ENCODE peak calls at places on chromosome 19, in nine cellular contexts. I, V, M, H, R, A, L, Z and Q are unnamed samples.

GRCh38 chr19:30167976-30168635 is 204.1 kb upstream of the ZNF536 start:
- DNase-seq in Z (no peak), A (peak; percentile 77), I (no peak), H (no peak), R (no peak), M (no peak), L (no peak), V (no peak), Q (no peak)

GRCh38 chr19:15025237-15025636 is 24.0 kb upstream of the CASP14 start:
- DNase-seq in R (no peak), V (no peak), I (peak; percentile 71), Z (no peak), L (no peak), M (no peak), A (no peak), H (no peak), Q (no peak)

GRCh38 chr19:50478901-50479715 is 2.5 kb upstream of the GARIN5A start:
- DNase-seq in V (no peak), L (no peak), R (peak; percentile 64), M (no peak), A (no peak), I (peak; percentile 47), Z (no peak), H (no peak), Q (no peak)

GRCh38 chr19:38745316-38745715 is 1.0 kb upstream of the CAPN12 start:
- DNase-seq in I (no peak), V (no peak), A (no peak), H (no peak), M (no peak), R (no peak), Z (no peak), L (no peak), Q (no peak)

GRCh38 chr19:54162241-54162805 is 2.8 kb upstream of the LENG1 start:
- DNase-seq in V (peak; percentile 68), M (no peak), A (no peak), L (peak; percentile 65), R (peak; percentile 93), Z (peak; percentile 94), H (peak; percentile 74), I (peak; percentile 86), Q (peak; percentile 39)

GRCh38 chr19:45515807-45516401 is 8.6 kb downstream of the VASP start:
- DNase-seq in Z (peak; percentile 76), L (no peak), R (no peak), H (no peak), V (no peak), I (peak; percentile 44), M (no peak), A (no peak), Q (no peak)

GRCh38 chr19:54462713-54463530 is 656 bp downstream of the LENG9 start:
- DNase-seq in I (peak; percentile 65), A (no peak), H (peak; percentile 50), L (no peak), R (peak; percentile 64), Z (peak; percentile 74), V (peak; percentile 59), M (peak; percentile 59), Q (peak; percentile 88)

GRCh38 chr19:29013325-29013724 is 199.6 kb downstream of the UQCRFS1 start:
- DNase-seq in Z (no peak), H (no peak), R (no peak), A (no peak), M (no peak), I (no peak), V (no peak), L (no peak), Q (no peak)

GRCh38 chr19:21751379-21751778 is 16.0 kb downstream of the ZNF100 start:
- DNase-seq in H (no peak), A (no peak), L (no peak), R (no peak), V (no peak), M (no peak), Z (no peak), I (peak; percentile 29), Q (no peak)

GRCh38 chr19:9308091-9308490 is 1.5 kb downstream of the ZNF699 start:
- DNase-seq in I (no peak), Z (no peak), H (no peak), V (no peak), M (no peak), R (no peak), A (no peak), L (no peak), Q (no peak)

GRCh38 chr19:2270572-2271515 is 11.1 kb downstream of the PEAK3 start:
- DNase-seq in I (peak; percentile 88), M (no peak), H (peak; percentile 61), V (peak; percentile 52), R (peak; percentile 56), A (no peak), L (no peak), Z (peak; percentile 77), Q (peak; percentile 93)

GRCh38 chr19:2268861-2269243 is 12.6 kb upstream of the JSRP1 start:
- DNase-seq in A (no peak), M (no peak), I (no peak), Z (no peak), V (no peak), H (no peak), R (no peak), L (no peak), Q (peak; percentile 69)

GRCh38 chr19:2269244-2270156 is 12.5 kb downstream of the PEAK3 start:
- DNase-seq in A (no peak), H (peak; percentile 97), I (peak; percentile 98), R (peak; percentile 96), M (peak; percentile 97), V (peak; percentile 98), Z (peak; percentile 99), L (peak; percentile 85), Q (peak; percentile 91)

GRCh38 chr19:2271516-2272103 is 10.4 kb downstream of the PEAK3 start:
- DNase-seq in M (no peak), R (no peak), I (peak; percentile 60), V (peak; percentile 31), Z (no peak), L (no peak), H (no peak), A (no peak), Q (no peak)

GRCh38 chr19:2270157-2270571 is 11.8 kb downstream of the PEAK3 start:
- DNase-seq in H (peak; percentile 39), M (no peak), I (peak; percentile 29), L (no peak), R (no peak), Z (peak; percentile 61), A (no peak), V (peak; percentile 46), Q (no peak)
- H3K4me3 ChIP-seq in H (peak overlapping the region; percentile 26), M (peak overlapping the region; percentile 100), I (peak overlapping the region; percentile 99), L (peak overlapping the region; percentile 98), R (peak overlapping the region; percentile 96), Z (peak overlapping the region; percentile 98), A (peak overlapping the region; percentile 100), V (peak overlapping the region; percentile 98), Q (peak overlapping the region; percentile 96)

DNA sequence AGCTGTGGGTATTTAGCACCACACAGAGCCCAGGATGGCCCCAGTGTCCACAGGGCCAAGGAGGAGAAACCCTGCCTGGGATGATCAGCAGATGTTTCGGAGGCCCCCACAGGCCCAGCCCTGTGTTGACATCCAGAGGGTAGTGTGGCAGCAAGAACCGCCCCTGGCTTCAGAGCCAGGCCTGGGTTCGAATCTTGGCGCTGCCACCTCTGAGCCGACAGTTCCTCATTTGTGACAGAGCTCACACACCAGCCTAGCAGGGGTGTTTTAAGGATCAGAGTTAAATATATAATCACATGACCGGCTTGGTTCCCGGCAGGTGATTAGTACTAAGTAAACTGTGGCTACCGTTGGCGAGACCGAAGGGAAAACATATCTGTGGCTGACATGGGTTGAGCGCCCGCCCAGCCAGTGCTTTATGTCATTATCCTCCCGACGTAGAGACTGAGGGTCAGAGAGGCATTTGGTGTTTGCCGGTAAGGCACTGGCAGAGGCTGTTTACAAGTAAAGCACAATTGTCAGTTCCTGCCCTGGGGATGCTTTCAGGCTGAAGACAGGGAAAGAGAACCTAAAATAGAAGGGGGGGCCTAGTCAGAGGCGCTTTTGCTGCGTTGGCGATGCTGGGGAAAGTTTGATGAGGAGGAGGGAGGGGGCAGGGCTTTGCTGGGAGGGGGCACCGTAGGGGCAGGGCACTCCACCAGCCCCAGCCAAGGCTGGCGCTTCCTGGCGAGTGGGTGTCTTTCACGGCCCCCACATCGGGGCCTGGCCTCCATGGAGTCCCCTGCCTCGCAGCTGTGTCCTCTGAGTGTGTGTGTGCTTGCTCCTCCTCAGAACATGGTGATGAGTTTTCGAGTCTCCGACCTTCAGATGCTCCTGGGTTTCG is 4.8 kb downstream of the PIAS4 start:
- DNase-seq in I (no peak), L (no peak), A (no peak), V (no peak), M (no peak), R (no peak), Z (peak; percentile 44), H (no peak), Q (no peak)
- H3K4me1 ChIP-seq in I (peaks cover 46% of the 10 kb centered on the region), L (peaks cover 10% of the 10 kb centered on the region), A (peaks cover 54% of the 10 kb centered on the region), V (peaks cover 8% of the 10 kb centered on the region), M (peaks cover 7% of the 10 kb centered on the region), R (peaks cover 30% of the 10 kb centered on the region), Z (peaks cover 22% of the 10 kb centered on the region), H (peaks cover 42% of the 10 kb centered on the region), Q (peaks cover 5% of the 10 kb centered on the region)

GRCh38 chr19:13117772-13118423 is at the start of gene NACC1:
- DNase-seq in I (peak; percentile 94), L (peak; percentile 89), M (peak; percentile 86), Z (peak; percentile 90), R (peak; percentile 95), H (peak; percentile 80), V (peak; percentile 89), A (no peak), Q (peak; percentile 94)

GRCh38 chr19:13121551-13122274 is 3.6 kb downstream of the NACC1 start:
- DNase-seq in R (no peak), I (no peak), V (no peak), M (no peak), H (no peak), L (no peak), A (no peak), Z (no peak), Q (no peak)

GRCh38 chr19:13118424-13119193 is 545 bp downstream of the NACC1 start:
- DNase-seq in A (no peak), L (no peak), V (peak; percentile 38), H (peak; percentile 42), R (peak; percentile 84), Z (peak; percentile 64), I (peak; percentile 39), M (peak; percentile 71), Q (no peak)

GRCh38 chr19:13120817-13121216 is 2.8 kb downstream of the NACC1 start:
- DNase-seq in H (no peak), L (no peak), Z (no peak), A (no peak), I (no peak), M (no peak), R (no peak), V (no peak), Q (no peak)

GRCh38 chr19:13119654-13120053 is 1.6 kb downstream of the NACC1 start:
- DNase-seq in Z (no peak), H (no peak), V (no peak), R (no peak), A (no peak), I (no peak), L (no peak), M (no peak), Q (no peak)
- H3K4me3 ChIP-seq in Z (no peak overlapping the region), H (peak overlapping the region; percentile 37), V (no peak overlapping the region), R (no peak overlapping the region), A (peak overlapping the region; percentile 99), I (no peak overlapping the region), L (peak overlapping the region; percentile 93), M (peak overlapping the region; percentile 80), Q (no peak overlapping the region)

DNA sequence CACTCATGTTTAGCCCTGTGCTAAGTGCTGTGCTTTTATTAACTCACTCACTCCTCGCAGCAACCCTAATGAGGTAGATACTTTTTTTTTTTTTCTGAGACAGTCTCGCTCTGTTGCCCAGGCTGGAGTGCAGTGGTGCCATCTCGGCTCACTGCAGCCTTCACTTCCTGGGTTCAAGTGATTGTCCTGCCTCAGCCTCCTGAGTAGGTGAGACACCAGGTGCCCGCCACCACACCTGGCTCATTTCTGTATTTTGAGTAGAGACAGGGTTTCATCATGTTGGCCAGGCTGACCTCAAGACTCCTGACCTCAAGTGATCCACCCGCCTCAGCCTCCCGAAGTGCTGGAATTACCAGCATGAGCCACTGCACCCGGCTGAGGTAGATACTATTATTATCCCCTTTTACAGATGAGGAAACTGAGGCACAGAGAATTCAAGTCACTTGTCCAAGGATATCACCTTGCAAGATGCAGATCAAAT is 2.5 kb downstream of the ITPKC start:
- DNase-seq in V (no peak), H (no peak), A (no peak), M (no peak), L (no peak), R (no peak), Z (no peak), I (peak; percentile 26), Q (no peak)
- H3K4me1 ChIP-seq in V (peaks cover 34% of the 10 kb centered on the region), H (peaks cover 47% of the 10 kb centered on the region), A (peaks cover 83% of the 10 kb centered on the region), M (peaks cover 22% of the 10 kb centered on the region), L (peaks cover 62% of the 10 kb centered on the region), R (peaks cover 10% of the 10 kb centered on the region), Z (peaks cover 12% of the 10 kb centered on the region), I (peaks cover 10% of the 10 kb centered on the region), Q (peaks cover 7% of the 10 kb centered on the region)